ENCODE peak calls at places on chromosomes 13 and 19, in six cellular contexts. W is HCT116, B is IMR-90, O is body of pancreas, K is HepG2, D is lung. I is an unnamed sample.

GRCh38 chr19:35907377-35907745 is 734 bp downstream of the TYROBP start:
- DNase-seq in W (no peak), B (no peak), O (no peak), K (no peak), D (no peak), I (no peak)

GRCh38 chr13:46380242-46380641 is 6.8 kb downstream of the RUBCNL start:
- DNase-seq in W (no peak), B (no peak), O (no peak), K (no peak), D (no peak), I (no peak)

GRCh38 chr19:18541258-18541991 is 1.9 kb downstream of the FKBP8 start:
- DNase-seq in W (no peak), B (no peak), O (no peak), K (no peak), D (no peak), I (no peak)

GRCh38 chr19:8537099-8537498 is 23.1 kb upstream of the ZNF414 start:
- DNase-seq in W (no peak), B (no peak), O (no peak), K (no peak), D (no peak), I (no peak)

GRCh38 chr19:53892981-53893325 is 11.0 kb downstream of the PRKCG start:
- DNase-seq in W (no peak), B (no peak), O (no peak), K (no peak), D (no peak), I (no peak)

GRCh38 chr13:43990021-43990420 is 110.3 kb downstream of the LACC1 start:
- DNase-seq in W (no peak), B (no peak), O (no peak), K (no peak), D (no peak), I (no peak)

GRCh38 chr19:46716672-46717033 is 261 bp downstream of the PRKD2 start:
- DNase-seq in W (no peak), B (no peak), O (no peak), K (no peak), D (no peak), I (no peak)

GRCh38 chr13:114043421-114044053 is 69.7 kb upstream of the C13orf46 start:
- DNase-seq in W (no peak), B (peak; percentile 95), O (no peak), K (peak; percentile 52), D (no peak), I (peak; percentile 30)

GRCh38 chr13:111598751-111599150 is 278.3 kb downstream of the TEX29 start:
- DNase-seq in W (no peak), B (no peak), O (no peak), K (no peak), D (no peak), I (no peak)

GRCh38 chr13:108168929-108169328 is 46.4 kb downstream of the LIG4 start:
- DNase-seq in W (no peak), B (no peak), O (no peak), K (no peak), D (no peak), I (no peak)

GRCh38 chr19:40228863-40229262 is 2.4 kb upstream of the CCNP start:
- DNase-seq in W (no peak), B (no peak), O (no peak), K (no peak), D (no peak), I (no peak)

GRCh38 chr19:40228371-40228770 is 1.9 kb upstream of the CCNP start:
- DNase-seq in W (no peak), B (no peak), O (no peak), K (no peak), D (no peak), I (no peak)

GRCh38 chr19:40223135-40223822 is 3.2 kb downstream of the CCNP start:
- DNase-seq in W (no peak), B (no peak), O (no peak), K (no peak), D (no peak), I (no peak)

GRCh38 chr19:40224342-40225148 is 1.9 kb downstream of the CCNP start:
- DNase-seq in W (peak; percentile 76), B (no peak), O (no peak), K (no peak), D (no peak), I (no peak)

DNA sequence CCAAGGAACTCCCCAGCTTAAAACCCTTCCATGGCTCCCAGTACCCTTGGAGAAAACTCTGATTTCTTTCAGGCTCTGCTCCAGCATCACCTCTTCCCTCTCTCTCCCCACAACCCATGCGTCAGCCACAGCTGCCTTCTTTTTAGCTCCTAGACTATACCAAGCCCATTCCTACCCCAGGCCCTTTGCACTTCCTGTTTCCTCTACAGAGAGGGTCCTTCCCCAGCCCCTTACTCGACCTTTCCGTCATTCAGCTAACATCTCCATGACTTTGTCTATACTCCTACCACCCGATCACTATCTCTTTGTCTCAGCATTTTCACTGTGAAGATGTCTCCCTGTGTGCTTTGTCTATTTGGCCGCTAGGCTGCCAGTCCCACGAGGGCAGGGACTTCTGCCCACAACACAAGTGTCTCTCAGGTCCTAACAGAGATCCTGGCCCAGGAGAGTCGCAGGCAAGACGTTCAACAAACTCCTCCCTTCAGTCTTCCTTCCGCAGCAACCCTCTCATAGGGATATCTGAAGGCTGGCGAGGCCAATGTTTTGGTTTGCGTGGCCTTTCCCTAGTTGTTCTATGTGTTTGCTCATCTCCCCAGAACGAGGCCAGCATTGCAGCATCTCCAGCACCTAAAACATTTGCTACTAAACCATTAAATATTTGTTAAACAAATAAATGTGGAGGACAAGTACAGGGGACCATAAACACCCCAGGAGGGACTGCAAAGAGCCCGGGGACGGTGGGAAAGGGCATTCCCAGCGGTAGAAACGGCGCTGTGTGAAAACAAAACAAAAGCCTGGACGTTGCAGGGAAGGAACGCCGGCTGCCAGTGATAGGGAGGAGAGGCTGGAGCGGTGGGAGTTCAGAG is 816 bp downstream of the CCNP start:
- DNase-seq in W (no peak), B (peak; percentile 37), O (no peak), K (peak; percentile 25), D (no peak), I (no peak)
- H3K4me3 ChIP-seq in W (peak overlapping the region; percentile 58), B (peak overlapping the region; percentile 8), O (no peak overlapping the region), K (peak overlapping the region; percentile 70), D (no peak overlapping the region), I (peak overlapping the region; percentile 57)

GRCh38 chr13:86660090-86660489 is 860.9 kb upstream of the SLITRK6 start:
- DNase-seq in W (no peak), B (no peak), O (no peak), K (no peak), D (no peak), I (no peak)
- H3K27ac ChIP-seq in W (no peak overlapping the region), B (no peak overlapping the region), O (no peak overlapping the region), K (no peak overlapping the region), D (no peak overlapping the region), I (no peak overlapping the region)

GRCh38 chr13:79062291-79062690 is 343.8 kb downstream of the RBM26 start:
- DNase-seq in W (no peak), B (no peak), O (no peak), K (no peak), D (no peak), I (no peak)

GRCh38 chr13:79060216-79060615 is 345.8 kb downstream of the RBM26 start:
- DNase-seq in W (no peak), B (no peak), O (no peak), K (no peak), D (no peak), I (no peak)

GRCh38 chr13:79051472-79051871 is 354.6 kb downstream of the RBM26 start:
- DNase-seq in W (no peak), B (no peak), O (no peak), K (no peak), D (no peak), I (no peak)

DNA sequence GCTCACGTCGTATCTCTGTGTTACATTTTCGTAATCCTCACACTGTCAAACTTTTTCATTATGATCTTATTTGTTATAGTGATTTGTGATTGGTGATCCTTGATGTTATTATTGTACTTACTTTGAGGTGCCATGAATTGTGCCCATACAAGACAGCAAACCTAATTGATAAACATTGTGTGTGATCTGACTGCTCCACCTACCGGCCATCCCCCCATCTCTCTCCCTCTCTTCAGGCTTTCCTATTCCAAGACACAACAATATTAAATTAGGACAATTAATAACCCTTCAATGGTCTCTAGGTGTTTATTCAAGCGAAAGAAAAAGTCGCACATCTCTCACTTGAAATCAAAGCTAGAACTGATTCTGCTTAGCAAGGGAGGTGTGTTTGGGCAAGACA is 349.3 kb downstream of the RBM26 start:
- DNase-seq in W (no peak), B (no peak), O (no peak), K (no peak), D (no peak), I (no peak)
- TF ChIP-seq CTCF in W (peak; percentile 51), B (no peak), O (no peak), K (peak; percentile 20), D (no peak), I (no peak)

DNA sequence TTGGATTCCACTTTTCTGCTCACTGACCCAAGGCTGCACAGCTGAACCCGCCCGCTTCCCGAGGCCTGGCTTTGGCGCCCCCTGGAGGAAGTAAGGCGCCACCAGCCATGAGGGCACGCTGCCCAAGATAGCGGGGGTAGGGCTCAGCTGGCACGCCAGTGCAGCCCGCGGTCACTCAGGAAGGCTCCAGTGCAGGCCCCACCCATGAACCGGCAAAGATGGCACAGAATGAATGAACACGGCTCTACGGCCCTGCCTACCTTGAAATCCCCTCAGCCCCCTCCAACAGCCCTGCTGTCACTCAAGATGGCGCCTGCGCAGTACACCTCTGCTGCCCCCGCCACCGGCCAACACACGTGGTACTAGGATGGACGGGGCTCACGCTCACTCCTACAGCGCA is 3.0 kb downstream of the PEG3 start:
- DNase-seq in W (no peak), B (no peak), O (peak; percentile 86), K (peak; percentile 28), D (peak; percentile 72), I (peak; percentile 86)
- H3K4me3 ChIP-seq in W (no peak overlapping the region), B (no peak overlapping the region), O (no peak overlapping the region), K (peak overlapping the region; percentile 84), D (peak overlapping the region; percentile 10), I (peak overlapping the region; percentile 54)

GRCh38 chr19:40286674-40287421 is 1.7 kb upstream of the AKT2 start:
- DNase-seq in W (no peak), B (no peak), O (no peak), K (no peak), D (no peak), I (no peak)

GRCh38 chr19:40285353-40286234 is 449 bp upstream of the AKT2 start:
- DNase-seq in W (peak; percentile 99), B (peak; percentile 99), O (peak; percentile 98), K (peak; percentile 99), D (peak; percentile 98), I (peak; percentile 99)

GRCh38 chr19:40284501-40285352 is at the start of gene AKT2:
- DNase-seq in W (no peak), B (peak; percentile 47), O (no peak), K (no peak), D (no peak), I (no peak)

GRCh38 chr19:40284251-40284500 is 969 bp downstream of the AKT2 start:
- DNase-seq in W (no peak), B (no peak), O (no peak), K (no peak), D (no peak), I (no peak)

GRCh38 chr19:40286235-40286530 is 1.0 kb upstream of the AKT2 start:
- DNase-seq in W (no peak), B (no peak), O (no peak), K (no peak), D (no peak), I (no peak)
- H3K27ac ChIP-seq in W (peak overlapping the region; percentile 60), B (peak overlapping the region; percentile 15), O (peak overlapping the region; percentile 98), K (peak overlapping the region; percentile 90), D (no peak overlapping the region), I (peak overlapping the region; percentile 99)